ENCODE peak calls at places on chromosome 20, in ten cellular contexts. G, F, A, I, H, K, D, Q, X and Y are unnamed samples.

GRCh38 chr20:17684077-17684888 is 2.2 kb upstream of the RRBP1 start:
- DNase-seq in G (no peak), F (no peak), A (no peak), I (no peak), H (no peak), K (no peak), D (no peak), Q (peak), X (no peak), Y (no peak)

GRCh38 chr20:51154708-51155690 is 132.1 kb upstream of the KCNG1 start:
- DNase-seq in G (no peak), F (no peak), A (no peak), I (no peak), H (no peak), K (no peak), D (no peak), Q (no peak), X (no peak), Y (no peak)

GRCh38 chr20:6663751-6664388 is 103.6 kb upstream of the BMP2 start:
- DNase-seq in G (no peak), F (peak), A (no peak), I (no peak), H (no peak), K (no peak), D (no peak), Q (no peak), X (no peak), Y (no peak)

GRCh38 chr20:38764563-38765355 is 16.5 kb downstream of the ACTR5 start:
- DNase-seq in G (no peak), F (peak), A (no peak), I (no peak), H (no peak), K (no peak), D (no peak), Q (peak), X (no peak), Y (no peak)

GRCh38 chr20:39524371-39524911 is 562.3 kb downstream of the DHX35 start:
- DNase-seq in G (no peak), F (peak), A (peak), I (no peak), H (no peak), K (no peak), D (no peak), Q (peak), X (no peak), Y (no peak)

GRCh38 chr20:58612021-58612700 is 38.9 kb upstream of the STX16 start:
- DNase-seq in G (no peak), F (no peak), A (no peak), I (no peak), H (no peak), K (no peak), D (no peak), Q (no peak), X (no peak), Y (no peak)

GRCh38 chr20:43530321-43531090 is 23.0 kb downstream of the L3MBTL1 start:
- DNase-seq in G (no peak), F (no peak), A (no peak), I (no peak), H (no peak), K (peak), D (no peak), Q (peak), X (no peak), Y (no peak)

GRCh38 chr20:2133318-2134183 is 31.9 kb downstream of the STK35 start:
- DNase-seq in G (no peak), F (no peak), A (no peak), I (no peak), H (no peak), K (no peak), D (no peak), Q (no peak), X (peak), Y (no peak)

GRCh38 chr20:49712918-49713778 is 530 bp downstream of the B4GALT5 start:
- DNase-seq in G (peak), F (no peak), A (peak), I (no peak), H (peak), K (peak), D (peak), Q (peak), X (peak), Y (peak)

GRCh38 chr20:4813839-4814695 is 92.4 kb downstream of the PRND start:
- DNase-seq in G (no peak), F (no peak), A (no peak), I (no peak), H (peak), K (no peak), D (no peak), Q (no peak), X (no peak), Y (peak)

GRCh38 chr20:56506103-56506502 is 18.4 kb upstream of the FAM209A start:
- DNase-seq in G (no peak), F (no peak), A (no peak), I (no peak), H (no peak), K (no peak), D (no peak), Q (peak), X (no peak), Y (no peak)

GRCh38 chr20:62025832-62026563 is 39.7 kb downstream of the TAF4 start:
- DNase-seq in G (peak), F (no peak), A (peak), I (no peak), H (no peak), K (no peak), D (no peak), Q (no peak), X (no peak), Y (no peak)
- TF ChIP-seq CTCF in G (peak), F (no peak), A (peak), I (peak), H (peak), K (peak), D (no peak), Q (no peak), X (no peak), Y (peak)

DNA sequence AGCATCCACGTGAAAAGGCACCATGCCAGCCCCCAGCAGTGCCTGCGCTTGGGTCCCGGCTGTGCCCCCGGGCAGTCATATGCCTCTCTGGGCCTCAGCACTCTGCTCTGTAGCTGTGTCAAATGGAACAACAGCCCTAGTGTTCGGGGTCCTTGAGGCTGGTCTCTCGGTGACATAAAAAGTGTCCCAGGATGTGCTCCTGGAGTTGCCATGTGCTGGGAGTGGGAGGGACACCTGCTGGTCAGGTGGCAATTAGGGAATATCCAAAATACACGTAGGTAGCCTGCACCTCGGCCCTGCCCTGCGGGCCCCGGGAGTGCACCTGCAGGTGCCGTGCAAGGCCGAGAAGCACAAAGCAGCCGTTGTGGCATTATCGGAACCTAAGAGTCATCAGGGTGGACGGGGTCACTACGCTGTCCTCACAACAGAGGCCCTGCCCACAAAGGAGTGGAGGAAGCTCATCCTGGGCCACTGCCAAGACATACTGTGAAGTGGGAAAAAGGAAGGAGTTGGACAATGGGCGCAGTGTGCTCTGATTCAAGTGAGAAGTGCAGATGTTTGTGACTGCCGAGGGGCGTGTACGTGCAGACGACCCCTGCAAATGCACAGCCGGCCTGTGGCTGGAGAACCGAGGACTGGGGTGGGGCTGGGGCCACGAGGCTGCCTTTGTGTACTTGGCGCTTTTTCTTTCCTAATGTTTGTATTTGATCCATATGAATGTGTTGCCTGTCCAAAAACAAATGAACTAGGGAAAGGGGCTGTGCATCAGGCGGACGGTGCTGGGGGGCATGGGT is 24.6 kb downstream of the SLCO4A1 start:
- DNase-seq in G (peak), F (no peak), A (peak), I (no peak), H (no peak), K (no peak), D (no peak), Q (no peak), X (no peak), Y (no peak)
- TF ChIP-seq CTCF in G (no peak), F (no peak), A (no peak), I (no peak), H (no peak), K (no peak), D (no peak), Q (no peak), X (no peak), Y (no peak)

GRCh38 chr20:46823271-46823747 is 71.3 kb upstream of the EYA2 start:
- DNase-seq in G (no peak), F (no peak), A (peak), I (no peak), H (no peak), K (no peak), D (no peak), Q (no peak), X (no peak), Y (no peak)

GRCh38 chr20:46816916-46817638 is 77.6 kb upstream of the EYA2 start:
- DNase-seq in G (no peak), F (no peak), A (no peak), I (no peak), H (no peak), K (no peak), D (no peak), Q (peak), X (no peak), Y (no peak)

GRCh38 chr20:46816097-46816496 is 78.5 kb upstream of the EYA2 start:
- DNase-seq in G (no peak), F (no peak), A (no peak), I (no peak), H (no peak), K (no peak), D (no peak), Q (peak), X (no peak), Y (no peak)

GRCh38 chr20:46823753-46824152 is 70.9 kb upstream of the EYA2 start:
- DNase-seq in G (no peak), F (no peak), A (no peak), I (no peak), H (no peak), K (no peak), D (no peak), Q (no peak), X (no peak), Y (no peak)

DNA sequence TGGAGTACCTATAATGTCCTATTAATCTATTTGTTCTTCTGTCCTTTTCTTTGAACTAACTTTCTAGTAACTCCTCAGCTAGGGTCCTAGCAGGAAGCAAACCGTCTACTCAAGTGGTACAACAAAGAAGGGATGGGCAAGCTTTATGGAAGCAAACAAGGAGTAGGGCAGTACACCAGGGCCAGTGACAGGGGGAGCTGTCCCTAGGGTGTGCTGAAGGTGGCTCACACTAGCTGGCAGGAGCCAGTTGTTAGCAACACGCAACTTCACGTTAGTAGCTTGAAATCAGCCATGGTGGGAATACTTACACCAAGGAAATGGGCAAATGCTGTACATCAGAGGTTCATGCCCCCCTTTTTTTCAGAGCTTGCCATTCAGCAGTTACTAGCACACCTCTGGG is 74.0 kb upstream of the EYA2 start:
- DNase-seq in G (no peak), F (no peak), A (no peak), I (no peak), H (no peak), K (no peak), D (no peak), Q (peak), X (no peak), Y (no peak)
- TF ChIP-seq CTCF in G (no peak), F (no peak), A (no peak), I (no peak), H (peak), K (no peak), D (no peak), Q (no peak), X (no peak), Y (no peak)

DNA sequence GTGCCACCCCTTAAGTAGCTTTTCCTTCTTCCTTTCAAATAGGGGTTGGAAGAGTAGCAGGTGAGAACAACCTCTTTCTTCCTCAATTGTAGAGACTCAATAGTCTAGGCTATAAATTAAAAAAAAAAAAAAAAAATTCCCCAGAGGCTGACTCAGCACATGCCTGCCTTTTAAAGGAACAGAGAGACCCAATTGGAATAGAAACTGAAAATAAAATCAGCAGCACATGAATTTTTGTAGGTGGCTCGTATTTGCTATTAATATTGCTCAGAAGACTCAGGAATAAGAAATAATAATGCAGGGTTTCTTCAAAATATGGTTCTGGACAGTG is 19.3 kb downstream of the TOP1 start:
- DNase-seq in G (no peak), F (peak), A (no peak), I (no peak), H (no peak), K (no peak), D (no peak), Q (no peak), X (no peak), Y (peak)
- TF ChIP-seq CTCF in G (no peak), F (no peak), A (no peak), I (no peak), H (no peak), K (no peak), D (no peak), Q (no peak), X (no peak), Y (no peak)

GRCh38 chr20:35478804-35479472 is 23.5 kb downstream of the CEP250 start:
- DNase-seq in G (no peak), F (no peak), A (no peak), I (no peak), H (peak), K (no peak), D (no peak), Q (no peak), X (peak), Y (no peak)
- TF ChIP-seq CTCF in G (no peak), F (peak), A (no peak), I (no peak), H (peak), K (no peak), D (no peak), Q (no peak), X (peak), Y (peak)

GRCh38 chr20:63232235-63233060 is 3.3 kb upstream of the BIRC7 start:
- DNase-seq in G (no peak), F (no peak), A (no peak), I (no peak), H (no peak), K (no peak), D (no peak), Q (no peak), X (no peak), Y (no peak)

GRCh38 chr20:63228786-63229185 is 6.9 kb upstream of the BIRC7 start:
- DNase-seq in G (no peak), F (no peak), A (no peak), I (no peak), H (no peak), K (no peak), D (no peak), Q (no peak), X (no peak), Y (no peak)

GRCh38 chr20:63233924-63234323 is 1.8 kb upstream of the BIRC7 start:
- DNase-seq in G (no peak), F (no peak), A (no peak), I (no peak), H (no peak), K (no peak), D (no peak), Q (no peak), X (no peak), Y (no peak)

GRCh38 chr20:63233061-63233344 is 2.7 kb upstream of the BIRC7 start:
- DNase-seq in G (no peak), F (no peak), A (no peak), I (no peak), H (no peak), K (no peak), D (no peak), Q (no peak), X (no peak), Y (no peak)

DNA sequence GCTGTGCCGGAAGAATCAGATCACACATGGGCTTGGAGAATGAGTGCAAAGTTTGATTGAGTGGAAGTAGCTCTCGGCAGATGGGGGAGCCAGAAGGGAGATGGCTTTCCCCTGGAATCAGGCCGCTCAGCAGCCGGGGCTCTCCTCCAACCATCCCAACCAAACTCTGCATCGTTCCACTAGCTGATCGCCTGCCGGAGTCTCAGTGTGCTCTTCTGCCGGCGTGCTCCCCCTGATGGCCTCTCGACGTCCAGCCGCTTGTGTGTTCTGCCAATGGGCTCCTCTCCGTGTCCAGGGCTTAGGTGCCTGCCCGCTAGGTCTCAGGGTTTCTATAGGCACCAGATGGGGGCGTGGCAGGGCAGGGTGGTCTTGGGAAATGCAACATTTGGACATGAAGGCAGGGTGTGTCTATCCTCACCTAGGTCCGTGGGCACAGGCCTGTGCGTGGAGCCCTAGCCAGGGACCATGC is 4.9 kb upstream of the BIRC7 start:
- DNase-seq in G (peak), F (no peak), A (no peak), I (no peak), H (peak), K (no peak), D (peak), Q (no peak), X (peak), Y (no peak)
- TF ChIP-seq CTCF in G (no peak), F (peak), A (peak), I (peak), H (peak), K (peak), D (peak), Q (no peak), X (peak), Y (peak)